ENCODE peak calls at places on chromosomes 12 and 14, in seven cellular contexts. V, Q, K, B, Z, M and E are unnamed samples.

GRCh38 chr12:41967668-41968649 is 176.7 kb downstream of the GXYLT1 start:
- DNase-seq in V (peak), B (no peak), Z (no peak), Q (no peak), K (no peak), M (no peak), E (no peak)

GRCh38 chr12:5915511-5915910 is 29.5 kb downstream of the ANO2 start:
- DNase-seq in Z (no peak), B (no peak), V (no peak), K (no peak), M (no peak), Q (no peak), E (no peak)

GRCh38 chr14:29518335-29518734 is 409.3 kb downstream of the PRKD1 start:
- DNase-seq in Z (no peak), K (peak), Q (peak), V (peak), M (no peak), B (peak), E (peak)

GRCh38 chr14:30223385-30223785 is 295.7 kb upstream of the PRKD1 start:
- DNase-seq in Q (peak), K (peak), Z (no peak), M (no peak), B (peak), V (peak), E (peak)

GRCh38 chr14:102472815-102473158 is 36.8 kb downstream of the ANKRD9 start:
- DNase-seq in B (no peak), Q (no peak), Z (no peak), V (no peak), M (no peak), K (no peak), E (no peak)

GRCh38 chr14:101552786-101553231 is 8.5 kb upstream of the DIO3 start:
- DNase-seq in Q (no peak), K (no peak), V (no peak), Z (no peak), B (no peak), M (no peak), E (no peak)

GRCh38 chr12:67137256-67137655 is 131.9 kb upstream of the CAND1 start:
- DNase-seq in K (no peak), M (no peak), Z (no peak), B (no peak), V (no peak), Q (no peak), E (no peak)

GRCh38 chr12:2049604-2050540 is 2.9 kb upstream of the CACNA1C start:
- DNase-seq in Z (no peak), B (peak), K (no peak), V (no peak), M (no peak), Q (no peak), E (no peak)

GRCh38 chr14:68627868-68628604 is 164.8 kb downstream of the ZFP36L1 start:
- DNase-seq in Q (no peak), Z (no peak), K (no peak), M (no peak), V (no peak), B (no peak), E (no peak)

GRCh38 chr12:92703777-92704176 is 988 bp downstream of the PLEKHG7 start:
- DNase-seq in V (no peak), Q (no peak), K (no peak), M (no peak), Z (no peak), B (no peak), E (no peak)

GRCh38 chr12:6827982-6828670 is at the start of gene P3H3:
- DNase-seq in V (peak), Z (no peak), M (no peak), K (peak), B (peak), Q (peak), E (no peak)

GRCh38 chr14:57512221-57512620 is 18.6 kb upstream of the CCDC198 start:
- DNase-seq in B (no peak), Q (no peak), K (no peak), V (peak), Z (no peak), M (no peak), E (peak)

GRCh38 chr12:123519151-123520001 is 14.1 kb downstream of the RILPL1 start:
- DNase-seq in V (no peak), K (peak), Q (peak), M (no peak), B (peak), Z (no peak), E (no peak)

GRCh38 chr12:503111-503761 is 43.5 kb downstream of the B4GALNT3 start:
- DNase-seq in B (no peak), M (no peak), Z (no peak), Q (peak), K (no peak), V (no peak), E (no peak)

GRCh38 chr12:128920468-128920867 is 67.2 kb downstream of the GLT1D1 start:
- DNase-seq in B (peak), Q (no peak), Z (no peak), V (no peak), K (no peak), M (no peak), E (no peak)

GRCh38 chr14:24179961-24180726 is 8.3 kb downstream of the REC8 start:
- DNase-seq in Q (peak), B (peak), M (peak), Z (no peak), K (no peak), V (no peak), E (no peak)

GRCh38 chr12:76117751-76118150 is 33.3 kb upstream of the NAP1L1 start:
- DNase-seq in K (no peak), B (no peak), V (no peak), Z (no peak), M (no peak), Q (no peak), E (no peak)

GRCh38 chr12:93509506-93509905 is 42.2 kb downstream of the MRPL42 start:
- DNase-seq in M (no peak), V (no peak), B (no peak), Q (no peak), Z (no peak), K (no peak), E (no peak)

GRCh38 chr12:6700646-6701051 is at the start of gene PIANP:
- DNase-seq in Q (peak), V (peak), B (peak), Z (peak), M (no peak), K (no peak), E (no peak)

GRCh38 chr14:71731096-71731495 is 201.1 kb upstream of the RGS6 start:
- DNase-seq in M (no peak), B (no peak), Q (no peak), V (no peak), K (no peak), Z (no peak), E (no peak)

GRCh38 chr12:97502600-97502999 is 40.0 kb downstream of the RMST start:
- DNase-seq in V (no peak), K (no peak), B (no peak), M (no peak), Z (no peak), Q (no peak), E (no peak)

GRCh38 chr12:112674539-112674938 is 117.0 kb upstream of the RPH3A start:
- DNase-seq in M (no peak), Q (no peak), Z (no peak), V (no peak), B (no peak), K (no peak), E (no peak)

GRCh38 chr14:69712637-69713088 is 54.3 kb upstream of the SRSF5 start:
- DNase-seq in Z (peak), M (no peak), V (peak), B (no peak), K (no peak), Q (no peak), E (no peak)

GRCh38 chr12:103958621-103959020 is 7.1 kb upstream of the TDG start:
- DNase-seq in V (no peak), Q (no peak), B (no peak), M (no peak), K (no peak), Z (no peak), E (no peak)

GRCh38 chr12:100826323-100826722 is 31.7 kb downstream of the ANO4 start:
- DNase-seq in Q (peak), V (no peak), M (peak), Z (no peak), B (peak), K (no peak), E (no peak)

GRCh38 chr12:15716566-15716965 is 72.6 kb downstream of the EPS8 start:
- DNase-seq in M (no peak), V (no peak), Q (no peak), K (no peak), Z (no peak), B (no peak), E (no peak)

GRCh38 chr12:58161773-58162172 is 220.4 kb downstream of the ATP23 start:
- DNase-seq in K (no peak), Z (no peak), B (no peak), M (no peak), Q (no peak), V (no peak), E (no peak)

GRCh38 chr12:32235251-32235650 is 128.6 kb downstream of the BICD1 start:
- DNase-seq in V (no peak), M (no peak), Q (no peak), B (no peak), K (no peak), Z (no peak), E (no peak)